ENCODE peak calls at places on chromosomes 4 and X, in five cellular contexts. One of them, this sample, is unnamed.

GRCh38 chr4:178784491-178784890 is 1342.3 kb upstream of the AGA start:
- DNase-seq in H9: no peak
- DNase-seq in fibroblast of lung: peak
- DNase-seq in psoas muscle: no peak
- DNase-seq in A549: no peak
- DNase-seq in this sample: no peak

GRCh38 chrX:1074172-1074571 is 138.3 kb downstream of the CRLF2 start:
- DNase-seq in psoas muscle: no peak
- DNase-seq in A549: no peak
- DNase-seq in fibroblast of lung: no peak
- DNase-seq in H9: no peak
- DNase-seq in this sample: no peak

GRCh38 chr4:88007304-88008132 is at the start of gene PKD2:
- DNase-seq in psoas muscle: peak
- DNase-seq in fibroblast of lung: peak
- DNase-seq in A549: peak
- DNase-seq in H9: peak
- DNase-seq in this sample: peak

GRCh38 chr4:87241341-87241740 is 20.9 kb upstream of the KLHL8 start:
- DNase-seq in psoas muscle: no peak
- DNase-seq in A549: no peak
- DNase-seq in fibroblast of lung: no peak
- DNase-seq in H9: no peak
- DNase-seq in this sample: no peak

GRCh38 chrX:30577362-30577961 is at the start of gene TASL:
- DNase-seq in fibroblast of lung: no peak
- DNase-seq in psoas muscle: no peak
- DNase-seq in A549: no peak
- DNase-seq in H9: no peak
- DNase-seq in this sample: no peak

GRCh38 chrX:68504237-68504636 is 5.4 kb downstream of the YIPF6 start:
- DNase-seq in H9: no peak
- DNase-seq in fibroblast of lung: peak
- DNase-seq in A549: peak
- DNase-seq in psoas muscle: no peak
- DNase-seq in this sample: peak

GRCh38 chr4:148214529-148215166 is 227.6 kb downstream of the NR3C2 start:
- DNase-seq in A549: no peak
- DNase-seq in H9: no peak
- DNase-seq in fibroblast of lung: peak
- DNase-seq in psoas muscle: peak
- DNase-seq in this sample: no peak

GRCh38 chr4:138835833-138836521 is 179.6 kb upstream of the NOCT start:
- DNase-seq in A549: peak
- DNase-seq in H9: no peak
- DNase-seq in psoas muscle: no peak
- DNase-seq in fibroblast of lung: peak
- DNase-seq in this sample: peak

GRCh38 chr4:17476811-17477210 is 35.1 kb downstream of the QDPR start:
- DNase-seq in fibroblast of lung: no peak
- DNase-seq in H9: no peak
- DNase-seq in psoas muscle: no peak
- DNase-seq in A549: no peak
- DNase-seq in this sample: no peak

GRCh38 chrX:7076245-7076661 is 71.3 kb upstream of the STS start:
- DNase-seq in H9: no peak
- DNase-seq in A549: no peak
- DNase-seq in psoas muscle: no peak
- DNase-seq in fibroblast of lung: no peak
- DNase-seq in this sample: no peak

GRCh38 chr4:13982008-13982407 is 354.5 kb upstream of the BOD1L1 start:
- DNase-seq in A549: no peak
- DNase-seq in H9: no peak
- DNase-seq in fibroblast of lung: no peak
- DNase-seq in psoas muscle: no peak
- DNase-seq in this sample: no peak

DNA sequence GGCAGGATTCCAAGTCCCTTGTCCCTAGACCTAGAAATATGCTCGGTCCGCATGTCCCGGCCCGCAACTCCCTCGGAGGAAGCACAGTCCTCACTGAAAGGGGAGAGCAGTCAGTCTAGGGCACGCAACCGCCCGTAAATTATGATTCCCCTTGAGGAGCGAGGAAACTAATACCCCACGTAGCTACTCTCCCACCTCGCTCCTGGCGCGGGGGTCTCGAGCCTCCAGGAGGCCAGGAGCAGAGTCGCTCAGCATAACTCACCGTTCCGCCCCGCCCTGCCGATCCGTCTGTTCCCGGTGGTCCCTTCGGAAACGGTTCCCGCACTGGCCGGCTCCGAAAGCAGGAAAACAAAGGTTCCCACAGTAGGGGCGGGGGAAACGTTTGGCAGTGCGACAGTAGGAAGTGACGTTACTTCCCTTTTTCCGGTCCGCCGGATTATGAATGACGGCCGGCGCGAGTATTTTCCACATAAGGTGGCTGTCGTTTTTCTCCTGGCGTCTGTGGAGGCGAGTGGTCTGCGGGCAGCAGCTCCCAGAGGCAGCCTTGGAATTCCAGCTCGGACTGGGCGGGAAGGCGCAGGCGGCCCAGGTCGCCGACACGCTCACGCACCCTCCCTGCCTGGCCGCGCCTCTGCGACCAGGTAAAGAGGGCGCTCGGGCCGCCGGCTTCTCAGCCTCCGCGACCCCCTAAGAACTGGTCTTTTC is at the start of the genes GSTCD and INTS12:
- DNase-seq in psoas muscle: peak
- DNase-seq in fibroblast of lung: peak
- DNase-seq in A549: peak
- DNase-seq in H9: peak
- DNase-seq in this sample: peak
- TF ChIP-seq CTCF in psoas muscle: no peak
- TF ChIP-seq CTCF in fibroblast of lung: no peak
- TF ChIP-seq CTCF in A549: no peak
- TF ChIP-seq CTCF in H9: no peak
- TF ChIP-seq CTCF in this sample: no peak

GRCh38 chrX:12315526-12315925 is 177.3 kb downstream of the FRMPD4 start:
- DNase-seq in psoas muscle: no peak
- DNase-seq in fibroblast of lung: no peak
- DNase-seq in A549: no peak
- DNase-seq in H9: no peak
- DNase-seq in this sample: no peak
- H3K27ac ChIP-seq in psoas muscle: no peak
- H3K27ac ChIP-seq in fibroblast of lung: no peak
- H3K27ac ChIP-seq in A549: no peak
- H3K27ac ChIP-seq in H9: no peak
- H3K27ac ChIP-seq in this sample: no peak

GRCh38 chr4:99998062-99998880 is 48.2 kb upstream of the H2AZ1 start:
- DNase-seq in psoas muscle: no peak
- DNase-seq in fibroblast of lung: peak
- DNase-seq in A549: peak
- DNase-seq in H9: no peak
- DNase-seq in this sample: peak
- TF ChIP-seq CTCF in psoas muscle: peak
- TF ChIP-seq CTCF in fibroblast of lung: peak
- TF ChIP-seq CTCF in A549: peak
- TF ChIP-seq CTCF in H9: peak
- TF ChIP-seq CTCF in this sample: peak

GRCh38 chr4:38800366-38800765 is 4.2 kb downstream of the TLR1 start:
- DNase-seq in H9: no peak
- DNase-seq in A549: no peak
- DNase-seq in fibroblast of lung: no peak
- DNase-seq in psoas muscle: no peak
- DNase-seq in this sample: no peak
- H3K27ac ChIP-seq in H9: no peak
- H3K27ac ChIP-seq in A549: no peak
- H3K27ac ChIP-seq in fibroblast of lung: no peak
- H3K27ac ChIP-seq in psoas muscle: no peak
- H3K27ac ChIP-seq in this sample: no peak

GRCh38 chr4:82567444-82567843 is 5.7 kb upstream of the TMEM150C start:
- DNase-seq in H9: no peak
- DNase-seq in A549: no peak
- DNase-seq in fibroblast of lung: no peak
- DNase-seq in psoas muscle: no peak
- DNase-seq in this sample: no peak

GRCh38 chr4:82559735-82560120 is 2.1 kb downstream of the TMEM150C start:
- DNase-seq in psoas muscle: no peak
- DNase-seq in fibroblast of lung: no peak
- DNase-seq in A549: no peak
- DNase-seq in H9: no peak
- DNase-seq in this sample: no peak

GRCh38 chr4:82562553-82562854 is 716 bp upstream of the TMEM150C start:
- DNase-seq in H9: peak
- DNase-seq in A549: no peak
- DNase-seq in fibroblast of lung: no peak
- DNase-seq in psoas muscle: no peak
- DNase-seq in this sample: no peak

GRCh38 chr4:82560853-82561744 is 689 bp downstream of the TMEM150C start:
- DNase-seq in fibroblast of lung: no peak
- DNase-seq in H9: peak
- DNase-seq in psoas muscle: peak
- DNase-seq in A549: no peak
- DNase-seq in this sample: no peak

DNA sequence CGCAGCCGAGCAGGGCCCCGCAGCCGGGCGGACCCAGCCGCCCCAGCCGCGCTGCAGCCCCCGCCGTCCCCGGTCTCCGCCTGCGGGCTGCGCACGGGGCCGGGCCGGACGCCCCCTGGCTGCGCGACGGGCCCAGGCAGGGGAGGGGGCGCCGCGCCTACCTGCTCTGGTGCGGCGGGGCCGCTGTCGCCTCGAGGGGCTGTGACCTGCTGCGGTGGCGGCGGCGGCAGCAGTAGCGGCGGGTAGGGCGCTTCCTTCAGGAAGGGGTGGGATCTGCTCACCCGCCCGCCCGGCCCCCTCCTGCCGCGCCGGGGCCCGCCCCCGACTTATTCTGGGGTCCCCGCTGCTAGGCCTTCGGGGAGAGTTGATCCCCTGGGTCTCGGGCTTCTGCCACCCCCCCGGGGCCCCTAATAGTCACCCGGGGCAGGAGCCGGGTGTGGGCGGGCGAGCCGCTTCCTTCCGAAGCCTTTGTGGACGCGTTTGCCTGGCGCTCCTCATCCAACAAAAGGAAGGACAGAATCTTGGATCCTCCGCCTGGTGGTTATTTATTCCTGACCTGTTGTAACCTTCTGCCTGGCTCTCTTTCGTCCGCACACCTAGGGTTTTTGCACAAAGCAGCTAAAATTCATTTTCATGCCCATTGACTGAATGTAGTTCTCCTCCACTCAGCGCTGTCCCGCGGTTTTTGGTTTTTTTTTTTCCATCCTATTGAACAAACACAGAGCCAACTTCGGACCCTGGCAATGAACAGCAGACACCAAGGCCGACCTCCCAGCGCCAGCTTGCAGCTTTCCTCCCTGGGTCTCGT is at the start of gene TMEM150C:
- DNase-seq in fibroblast of lung: peak
- DNase-seq in psoas muscle: peak
- DNase-seq in H9: peak
- DNase-seq in A549: peak
- DNase-seq in this sample: peak
- TF ChIP-seq CTCF in fibroblast of lung: no peak
- TF ChIP-seq CTCF in psoas muscle: no peak
- TF ChIP-seq CTCF in H9: peak
- TF ChIP-seq CTCF in A549: no peak
- TF ChIP-seq CTCF in this sample: no peak

GRCh38 chr4:4401049-4401448 is 14.1 kb downstream of the NSG1 start:
- DNase-seq in A549: no peak
- DNase-seq in psoas muscle: no peak
- DNase-seq in H9: no peak
- DNase-seq in fibroblast of lung: no peak
- DNase-seq in this sample: no peak
- H3K27ac ChIP-seq in A549: no peak
- H3K27ac ChIP-seq in psoas muscle: no peak
- H3K27ac ChIP-seq in H9: no peak
- H3K27ac ChIP-seq in fibroblast of lung: no peak
- H3K27ac ChIP-seq in this sample: no peak